ENCODE peak calls at places on chromosome 4, in ten cellular contexts. O is sciatic nerve; W is GDM1; D is globus pallidus; I is GM19239; F is OCI-LY7; X is cortex of kidney; L is fibroblast of gingiva; M is stimulated activated CD8-positive, alpha-beta memory T cell treated with anti-CD3 and anti-CD28 coated beads, Interleukin-7, amount 100 ng/mL, for 1 hour; Y is nucleus accumbens. R is an unnamed sample.

GRCh38 chr4:110614173-110614948 is 8.5 kb downstream of the PITX2 start:
- DNase-seq in L (no peak), M (no peak), X (no peak), I (no peak), Y (no peak), D (no peak), F (no peak), O (no peak), W (no peak), R (peak)

GRCh38 chr4:137116144-137116543 is 416.1 kb downstream of the PCDH18 start:
- DNase-seq in F (no peak), D (no peak), L (no peak), Y (no peak), W (no peak), O (no peak), M (no peak), X (no peak), I (no peak), R (no peak)

GRCh38 chr4:1208266-1208961 is 36.0 kb upstream of the SPON2 start:
- DNase-seq in Y (no peak), X (no peak), W (no peak), I (no peak), L (no peak), O (peak), D (no peak), M (no peak), F (no peak), R (peak)

GRCh38 chr4:742742-743311 is 37.2 kb downstream of the PCGF3 start:
- DNase-seq in I (peak), L (no peak), W (peak), M (peak), O (peak), X (no peak), D (no peak), F (peak), Y (no peak), R (peak)

GRCh38 chr4:139857021-139857420 is 191.4 kb downstream of the MGST2 start:
- DNase-seq in Y (no peak), W (no peak), L (no peak), M (no peak), I (no peak), F (no peak), O (no peak), D (no peak), X (no peak), R (no peak)

GRCh38 chr4:8726344-8726851 is 133.8 kb downstream of the CPZ start:
- DNase-seq in I (no peak), L (no peak), W (no peak), Y (no peak), O (peak), M (no peak), F (no peak), D (no peak), X (no peak), R (no peak)

GRCh38 chr4:39124885-39125599 is 57.3 kb upstream of the WDR19 start:
- DNase-seq in I (no peak), O (no peak), X (no peak), F (peak), M (no peak), D (no peak), L (no peak), Y (no peak), W (no peak), R (no peak)

GRCh38 chr4:77797239-77797638 is 21.9 kb downstream of the CNOT6L start:
- DNase-seq in F (no peak), O (no peak), M (no peak), X (no peak), D (no peak), L (no peak), W (no peak), Y (no peak), I (no peak), R (no peak)

GRCh38 chr4:2817701-2818350 is 24.9 kb downstream of the SH3BP2 start:
- DNase-seq in Y (no peak), L (no peak), D (no peak), I (peak), M (no peak), W (no peak), F (no peak), X (no peak), O (no peak), R (peak)

GRCh38 chr4:145505945-145506344 is 24.3 kb downstream of the SMAD1 start:
- DNase-seq in D (no peak), W (no peak), Y (no peak), L (no peak), M (no peak), I (no peak), X (no peak), O (no peak), F (no peak), R (no peak)

GRCh38 chr4:125838924-125839323 is 524.2 kb downstream of the FAT4 start:
- DNase-seq in Y (no peak), D (peak), O (no peak), W (no peak), I (no peak), F (no peak), L (no peak), M (no peak), X (no peak), R (no peak)

GRCh38 chr4:30948653-30949052 is 228.5 kb downstream of the PCDH7 start:
- DNase-seq in O (no peak), D (no peak), L (peak), X (no peak), M (no peak), Y (no peak), F (no peak), W (no peak), I (no peak), R (no peak)

GRCh38 chr4:20195071-20195885 is 56.4 kb upstream of the SLIT2 start:
- DNase-seq in Y (no peak), O (no peak), I (no peak), X (no peak), F (no peak), M (no peak), D (no peak), W (no peak), L (no peak), R (no peak)

GRCh38 chr4:529563-529962 is 30.6 kb downstream of the PIGG start:
- DNase-seq in Y (no peak), D (no peak), I (no peak), L (no peak), M (no peak), O (no peak), W (no peak), F (no peak), X (no peak), R (no peak)

GRCh38 chr4:12411072-12411471 is 982.4 kb upstream of the HS3ST1 start:
- DNase-seq in W (no peak), L (no peak), M (no peak), F (no peak), X (no peak), Y (no peak), I (no peak), O (no peak), D (no peak), R (no peak)

GRCh38 chr4:152501846-152502536 is 33.9 kb downstream of the FBXW7 start:
- DNase-seq in F (no peak), D (no peak), W (no peak), O (no peak), X (no peak), Y (no peak), M (no peak), I (no peak), L (no peak), R (no peak)

GRCh38 chr4:107252621-107253020 is 216.5 kb upstream of the DKK2 start:
- DNase-seq in F (no peak), W (no peak), I (no peak), D (no peak), Y (no peak), M (no peak), O (no peak), X (no peak), L (no peak), R (no peak)

R was measured in iPS-NIHi11.